ENCODE peak calls at places on chromosome 4, in six cellular contexts. One of them, this sample, is unnamed.

GRCh38 chr4:15006416-15007024 is 4.2 kb downstream of the CPEB2 start:
- DNase-seq in endothelial cell of umbilical vein: peak; percentile 58
- DNase-seq in GM06990: peak; percentile 9
- DNase-seq in tibial artery: no peak
- DNase-seq in neural crest cell: no peak
- DNase-seq in cardiac muscle cell: peak; percentile 20
- DNase-seq in this sample: no peak

GRCh38 chr4:168978001-168978700 is 31.9 kb downstream of the CBR4 start:
- DNase-seq in cardiac muscle cell: peak; percentile 17
- DNase-seq in endothelial cell of umbilical vein: no peak
- DNase-seq in neural crest cell: no peak
- DNase-seq in tibial artery: no peak
- DNase-seq in GM06990: no peak
- DNase-seq in this sample: no peak

GRCh38 chr4:145679991-145680455 is at the start of gene C4orf51:
- DNase-seq in neural crest cell: no peak
- DNase-seq in GM06990: no peak
- DNase-seq in cardiac muscle cell: peak; percentile 56
- DNase-seq in tibial artery: no peak
- DNase-seq in endothelial cell of umbilical vein: peak; percentile 78
- DNase-seq in this sample: no peak

GRCh38 chr4:110988741-110989140 is 365.9 kb upstream of the PITX2 start:
- DNase-seq in cardiac muscle cell: no peak
- DNase-seq in tibial artery: no peak
- DNase-seq in GM06990: no peak
- DNase-seq in neural crest cell: no peak
- DNase-seq in endothelial cell of umbilical vein: no peak
- DNase-seq in this sample: no peak

GRCh38 chr4:143391895-143392294 is 55.2 kb downstream of the GAB1 start:
- DNase-seq in cardiac muscle cell: peak; percentile 62
- DNase-seq in tibial artery: no peak
- DNase-seq in neural crest cell: no peak
- DNase-seq in GM06990: no peak
- DNase-seq in endothelial cell of umbilical vein: no peak
- DNase-seq in this sample: no peak

GRCh38 chr4:156972370-156972980 is 876 bp upstream of the PDGFC start:
- DNase-seq in GM06990: no peak
- DNase-seq in tibial artery: no peak
- DNase-seq in neural crest cell: no peak
- DNase-seq in cardiac muscle cell: no peak
- DNase-seq in endothelial cell of umbilical vein: no peak
- DNase-seq in this sample: no peak

GRCh38 chr4:8117278-8117682 is 41.3 kb downstream of the ABLIM2 start:
- DNase-seq in cardiac muscle cell: peak; percentile 34
- DNase-seq in GM06990: peak; percentile 35
- DNase-seq in neural crest cell: no peak
- DNase-seq in tibial artery: no peak
- DNase-seq in endothelial cell of umbilical vein: peak; percentile 45
- DNase-seq in this sample: no peak

GRCh38 chr4:86831262-86832090 is 17.7 kb downstream of the SLC10A6 start:
- DNase-seq in endothelial cell of umbilical vein: no peak
- DNase-seq in tibial artery: no peak
- DNase-seq in cardiac muscle cell: peak; percentile 85
- DNase-seq in neural crest cell: no peak
- DNase-seq in GM06990: no peak
- DNase-seq in this sample: no peak

GRCh38 chr4:120826449-120826848 is 96.1 kb downstream of the PRDM5 start:
- DNase-seq in endothelial cell of umbilical vein: no peak
- DNase-seq in cardiac muscle cell: no peak
- DNase-seq in tibial artery: no peak
- DNase-seq in GM06990: no peak
- DNase-seq in neural crest cell: no peak
- DNase-seq in this sample: no peak

GRCh38 chr4:129988957-129989356 is 893.0 kb downstream of the C4orf33 start:
- DNase-seq in cardiac muscle cell: no peak
- DNase-seq in tibial artery: no peak
- DNase-seq in GM06990: no peak
- DNase-seq in endothelial cell of umbilical vein: no peak
- DNase-seq in neural crest cell: no peak
- DNase-seq in this sample: no peak

GRCh38 chr4:8071741-8072140 is 86.9 kb downstream of the ABLIM2 start:
- DNase-seq in endothelial cell of umbilical vein: no peak
- DNase-seq in neural crest cell: no peak
- DNase-seq in GM06990: no peak
- DNase-seq in tibial artery: no peak
- DNase-seq in cardiac muscle cell: no peak
- DNase-seq in this sample: no peak

GRCh38 chr4:11480683-11481082 is 52.0 kb upstream of the HS3ST1 start:
- DNase-seq in GM06990: no peak
- DNase-seq in cardiac muscle cell: peak; percentile 40
- DNase-seq in endothelial cell of umbilical vein: peak; percentile 62
- DNase-seq in tibial artery: peak; percentile 68
- DNase-seq in neural crest cell: no peak
- DNase-seq in this sample: no peak

GRCh38 chr4:141240259-141240658 is 19.6 kb downstream of the ZNF330 start:
- DNase-seq in neural crest cell: no peak
- DNase-seq in tibial artery: no peak
- DNase-seq in cardiac muscle cell: no peak
- DNase-seq in GM06990: no peak
- DNase-seq in endothelial cell of umbilical vein: no peak
- DNase-seq in this sample: no peak

GRCh38 chr4:86968477-86969015 is 33.7 kb downstream of the AFF1 start:
- DNase-seq in endothelial cell of umbilical vein: peak; percentile 58
- DNase-seq in tibial artery: no peak
- DNase-seq in GM06990: no peak
- DNase-seq in neural crest cell: no peak
- DNase-seq in cardiac muscle cell: no peak
- DNase-seq in this sample: no peak

GRCh38 chr4:159639924-159640323 is 537.0 kb downstream of the RAPGEF2 start:
- DNase-seq in GM06990: no peak
- DNase-seq in neural crest cell: no peak
- DNase-seq in tibial artery: no peak
- DNase-seq in cardiac muscle cell: no peak
- DNase-seq in endothelial cell of umbilical vein: no peak
- DNase-seq in this sample: no peak

GRCh38 chr4:153432971-153433752 is 33.0 kb upstream of the TMEM131L start:
- DNase-seq in GM06990: peak; percentile 77
- DNase-seq in neural crest cell: no peak
- DNase-seq in tibial artery: peak; percentile 76
- DNase-seq in cardiac muscle cell: peak; percentile 95
- DNase-seq in endothelial cell of umbilical vein: peak; percentile 45
- DNase-seq in this sample: peak; percentile 16

GRCh38 chr4:86846921-86847320 is 2.3 kb downstream of the SLC10A6 start:
- DNase-seq in endothelial cell of umbilical vein: peak; percentile 79
- DNase-seq in cardiac muscle cell: no peak
- DNase-seq in tibial artery: no peak
- DNase-seq in GM06990: no peak
- DNase-seq in neural crest cell: no peak
- DNase-seq in this sample: no peak

GRCh38 chr4:95572304-95572991 is 23.7 kb upstream of the UNC5C start:
- DNase-seq in GM06990: no peak
- DNase-seq in tibial artery: peak; percentile 64
- DNase-seq in cardiac muscle cell: peak; percentile 73
- DNase-seq in neural crest cell: no peak
- DNase-seq in endothelial cell of umbilical vein: peak; percentile 77
- DNase-seq in this sample: no peak

GRCh38 chr4:175729665-175730064 is 82.4 kb downstream of the GPM6A start:
- DNase-seq in endothelial cell of umbilical vein: no peak
- DNase-seq in tibial artery: no peak
- DNase-seq in neural crest cell: no peak
- DNase-seq in cardiac muscle cell: no peak
- DNase-seq in GM06990: no peak
- DNase-seq in this sample: no peak

GRCh38 chr4:15781427-15782095 is 3.4 kb downstream of the CD38 start:
- DNase-seq in tibial artery: no peak
- DNase-seq in endothelial cell of umbilical vein: no peak
- DNase-seq in neural crest cell: no peak
- DNase-seq in cardiac muscle cell: peak; percentile 65
- DNase-seq in GM06990: peak; percentile 54
- DNase-seq in this sample: no peak

GRCh38 chr4:149113804-149114430 is 671.7 kb upstream of the NR3C2 start:
- DNase-seq in neural crest cell: no peak
- DNase-seq in tibial artery: no peak
- DNase-seq in cardiac muscle cell: peak; percentile 8
- DNase-seq in GM06990: no peak
- DNase-seq in endothelial cell of umbilical vein: no peak
- DNase-seq in this sample: no peak

GRCh38 chr4:13635281-13635799 is 7.8 kb upstream of the BOD1L1 start:
- DNase-seq in tibial artery: no peak
- DNase-seq in endothelial cell of umbilical vein: no peak
- DNase-seq in neural crest cell: no peak
- DNase-seq in cardiac muscle cell: no peak
- DNase-seq in GM06990: no peak
- DNase-seq in this sample: no peak

DNA sequence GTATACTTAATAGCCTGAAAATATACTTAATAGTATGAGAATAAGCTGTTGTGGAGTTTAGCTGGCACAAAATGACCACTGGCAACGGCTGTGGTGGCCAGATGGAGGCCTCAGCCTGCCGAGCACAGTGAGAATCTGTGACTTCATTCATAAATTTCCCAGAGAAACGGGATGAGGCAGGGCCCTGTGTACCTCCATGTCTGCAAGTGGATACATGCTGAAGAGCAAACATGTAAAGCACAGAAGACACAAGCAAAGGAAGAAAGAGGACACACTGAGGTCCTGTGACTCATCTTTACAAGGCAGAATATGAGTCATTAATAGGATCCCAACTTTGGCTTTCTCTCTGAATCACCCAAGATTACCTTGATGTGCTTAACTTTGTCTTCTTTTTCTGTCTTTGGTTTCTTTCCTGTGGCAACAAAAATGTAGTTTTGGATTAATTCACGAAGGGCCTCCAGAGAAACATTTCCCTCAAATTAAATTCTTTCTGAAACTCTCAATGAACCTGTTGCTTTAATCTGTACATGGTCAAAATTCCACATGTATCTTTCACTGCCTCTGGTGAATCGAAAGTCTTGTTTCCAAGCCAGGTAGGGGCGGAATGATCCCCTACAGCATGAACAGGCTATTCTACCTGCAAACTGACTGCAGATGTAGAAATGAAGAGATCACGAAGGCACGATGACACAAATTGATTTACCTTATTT is 56.4 kb downstream of the IRF2 start:
- DNase-seq in cardiac muscle cell: peak; percentile 67
- DNase-seq in GM06990: peak; percentile 72
- DNase-seq in neural crest cell: no peak
- DNase-seq in endothelial cell of umbilical vein: peak; percentile 30
- DNase-seq in tibial artery: no peak
- DNase-seq in this sample: no peak
- TF ChIP-seq CTCF in cardiac muscle cell: no peak
- TF ChIP-seq CTCF in GM06990: no peak
- TF ChIP-seq CTCF in neural crest cell: no peak
- TF ChIP-seq CTCF in endothelial cell of umbilical vein: no peak
- TF ChIP-seq CTCF in tibial artery: no peak
- TF ChIP-seq CTCF in this sample: no peak

GRCh38 chr4:118270492-118270891 is 82.3 kb downstream of the PRSS12 start:
- DNase-seq in endothelial cell of umbilical vein: peak; percentile 63
- DNase-seq in tibial artery: no peak
- DNase-seq in neural crest cell: no peak
- DNase-seq in cardiac muscle cell: peak; percentile 72
- DNase-seq in GM06990: no peak
- DNase-seq in this sample: no peak
- TF ChIP-seq CTCF in endothelial cell of umbilical vein: peak; percentile 32
- TF ChIP-seq CTCF in tibial artery: peak; percentile 48
- TF ChIP-seq CTCF in neural crest cell: peak; percentile 81
- TF ChIP-seq CTCF in cardiac muscle cell: peak; percentile 49
- TF ChIP-seq CTCF in GM06990: peak; percentile 32
- TF ChIP-seq CTCF in this sample: peak; percentile 70

GRCh38 chr4:56799824-56800756 is 21.4 kb downstream of the SPINK2 start:
- DNase-seq in neural crest cell: peak; percentile 75
- DNase-seq in endothelial cell of umbilical vein: peak; percentile 87
- DNase-seq in cardiac muscle cell: peak; percentile 90
- DNase-seq in tibial artery: peak; percentile 88
- DNase-seq in GM06990: peak; percentile 66
- DNase-seq in this sample: peak; percentile 86
- TF ChIP-seq CTCF in neural crest cell: peak; percentile 96
- TF ChIP-seq CTCF in endothelial cell of umbilical vein: peak; percentile 94
- TF ChIP-seq CTCF in cardiac muscle cell: peak; percentile 92
- TF ChIP-seq CTCF in tibial artery: peak; percentile 81
- TF ChIP-seq CTCF in GM06990: peak; percentile 88
- TF ChIP-seq CTCF in this sample: peak; percentile 69

GRCh38 chr4:125313989-125314602 is 659 bp upstream of the FAT4 start:
- DNase-seq in endothelial cell of umbilical vein: no peak
- DNase-seq in neural crest cell: no peak
- DNase-seq in tibial artery: no peak
- DNase-seq in GM06990: no peak
- DNase-seq in cardiac muscle cell: no peak
- DNase-seq in this sample: no peak

GRCh38 chr4:125315571-125316390 is 1.0 kb downstream of the FAT4 start:
- DNase-seq in endothelial cell of umbilical vein: peak; percentile 62
- DNase-seq in cardiac muscle cell: peak; percentile 66
- DNase-seq in tibial artery: peak; percentile 75
- DNase-seq in GM06990: peak; percentile 9
- DNase-seq in neural crest cell: peak; percentile 50
- DNase-seq in this sample: peak; percentile 80

GRCh38 chr4:125313497-125313896 is 1.3 kb upstream of the FAT4 start:
- DNase-seq in cardiac muscle cell: peak; percentile 94
- DNase-seq in endothelial cell of umbilical vein: peak; percentile 95
- DNase-seq in GM06990: peak; percentile 25
- DNase-seq in tibial artery: no peak
- DNase-seq in neural crest cell: peak; percentile 57
- DNase-seq in this sample: no peak

GRCh38 chr4:125316391-125316780 is 1.6 kb downstream of the FAT4 start:
- DNase-seq in tibial artery: peak; percentile 75
- DNase-seq in cardiac muscle cell: peak; percentile 41
- DNase-seq in neural crest cell: no peak
- DNase-seq in endothelial cell of umbilical vein: no peak
- DNase-seq in GM06990: peak; percentile 3
- DNase-seq in this sample: peak; percentile 30

DNA sequence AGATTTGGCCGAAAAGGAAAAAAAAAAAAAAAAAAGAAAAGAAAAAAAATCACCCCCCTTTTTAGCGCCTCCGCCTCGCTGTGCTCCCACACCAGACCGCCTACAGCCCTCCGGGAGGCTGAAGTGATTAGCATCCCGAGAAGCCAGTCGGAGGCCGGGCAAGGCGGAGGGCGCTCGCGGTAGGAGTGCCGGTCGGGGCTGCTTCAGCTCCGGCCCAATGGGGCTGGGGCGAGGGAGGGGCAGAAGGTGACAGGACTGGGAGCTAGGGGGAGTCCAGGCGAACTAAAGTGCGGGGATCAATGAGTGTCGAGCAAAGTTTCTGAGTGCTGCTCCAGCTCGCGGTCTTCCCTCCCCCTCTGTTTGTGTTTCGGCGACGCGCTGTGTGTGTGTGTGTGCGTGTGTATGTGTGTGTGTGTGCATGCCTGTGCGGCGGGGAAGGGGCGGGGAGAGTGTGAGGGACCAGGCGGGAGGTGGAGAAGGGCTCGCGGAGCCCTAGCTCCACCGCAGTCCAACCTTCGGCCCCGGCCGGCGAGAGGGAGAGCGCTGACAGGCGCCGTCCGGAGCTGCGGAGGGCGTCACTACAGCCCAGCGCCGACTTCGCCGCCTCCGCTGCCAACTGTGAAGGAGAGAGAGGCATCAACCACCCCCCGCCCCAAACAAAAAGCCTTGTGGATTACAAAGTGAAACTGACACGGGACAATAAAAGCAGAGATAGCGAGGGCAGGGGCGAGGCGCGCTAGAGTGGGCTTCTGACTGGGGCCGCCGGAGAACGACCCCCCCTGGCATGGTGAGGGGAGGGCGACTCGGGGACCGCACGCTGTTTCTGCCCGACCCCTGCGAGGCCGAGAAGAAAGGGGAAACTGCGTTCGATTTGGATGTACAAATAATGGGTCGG is at the start of gene FAT4:
- DNase-seq in GM06990: peak; percentile 54
- DNase-seq in cardiac muscle cell: peak; percentile 100
- DNase-seq in neural crest cell: peak; percentile 81
- DNase-seq in tibial artery: peak; percentile 98
- DNase-seq in endothelial cell of umbilical vein: peak; percentile 99
- DNase-seq in this sample: peak; percentile 92
- TF ChIP-seq CTCF in GM06990: no peak
- TF ChIP-seq CTCF in cardiac muscle cell: peak; percentile 14
- TF ChIP-seq CTCF in neural crest cell: no peak
- TF ChIP-seq CTCF in tibial artery: no peak
- TF ChIP-seq CTCF in endothelial cell of umbilical vein: no peak
- TF ChIP-seq CTCF in this sample: no peak